ENCODE peak calls at places on chromosomes 12 and 14, in ten cellular contexts. U is esophagus squamous epithelium; R is A549; V is ovary; K is CD8-positive, alpha-beta memory T cell; Z is heart right ventricle; G is aorta; Y is mammary epithelial cell; N is left ventricle myocardium inferior; T is OCI-LY7. I is an unnamed sample.

GRCh38 chr12:48832321-48833060 is 14.2 kb downstream of the CACNB3 start:
- DNase-seq in U (no peak), R (no peak), V (no peak), K (no peak), Z (no peak), G (no peak), Y (no peak), N (no peak), T (no peak), I (no peak)

GRCh38 chr12:72511906-72512305 is 239.7 kb downstream of the TRHDE start:
- DNase-seq in U (no peak), R (no peak), V (no peak), K (no peak), Z (no peak), G (no peak), Y (peak), N (no peak), T (no peak), I (no peak)

GRCh38 chr14:54627718-54628345 is 60.9 kb downstream of the SAMD4A start:
- DNase-seq in U (no peak), R (no peak), V (no peak), K (peak), Z (peak), G (no peak), Y (no peak), N (peak), T (no peak), I (no peak)

GRCh38 chr12:106145539-106146447 is 7.0 kb upstream of the NUAK1 start:
- DNase-seq in U (no peak), R (no peak), V (no peak), K (no peak), Z (peak), G (no peak), Y (no peak), N (peak), T (no peak), I (no peak)

GRCh38 chr14:68401855-68402254 is 391.0 kb downstream of the ZFP36L1 start:
- DNase-seq in U (no peak), R (no peak), V (no peak), K (no peak), Z (no peak), G (no peak), Y (no peak), N (no peak), T (peak), I (no peak)

GRCh38 chr12:115709410-115710065 is 568.0 kb downstream of the MED13L start:
- DNase-seq in U (no peak), R (no peak), V (peak), K (no peak), Z (peak), G (peak), Y (no peak), N (peak), T (no peak), I (no peak)

GRCh38 chr12:97465012-97465345 is 2.4 kb downstream of the RMST start:
- DNase-seq in U (no peak), R (no peak), V (no peak), K (no peak), Z (no peak), G (no peak), Y (no peak), N (no peak), T (no peak), I (no peak)

GRCh38 chr12:54658306-54659264 is 10.4 kb upstream of the DCD start:
- DNase-seq in U (no peak), R (peak), V (no peak), K (peak), Z (no peak), G (no peak), Y (peak), N (peak), T (peak), I (peak)

GRCh38 chr12:4719821-4720636 is at the start of gene GALNT8:
- DNase-seq in U (no peak), R (no peak), V (no peak), K (no peak), Z (no peak), G (no peak), Y (no peak), N (no peak), T (no peak), I (no peak)

GRCh38 chr12:57765698-57766463 is 997 bp downstream of the CYP27B1 start:
- DNase-seq in U (no peak), R (no peak), V (no peak), K (no peak), Z (no peak), G (peak), Y (no peak), N (no peak), T (no peak), I (no peak)

GRCh38 chr14:51963164-51963733 is 26.1 kb upstream of the RTRAF start:
- DNase-seq in U (no peak), R (no peak), V (no peak), K (peak), Z (no peak), G (no peak), Y (no peak), N (no peak), T (no peak), I (no peak)

GRCh38 chr12:85369365-85370154 is 89.5 kb downstream of the ALX1 start:
- DNase-seq in U (no peak), R (no peak), V (no peak), K (no peak), Z (no peak), G (no peak), Y (no peak), N (no peak), T (no peak), I (no peak)

GRCh38 chr12:26810330-26810729 is 22.7 kb downstream of the ITPR2 start:
- DNase-seq in U (no peak), R (no peak), V (peak), K (no peak), Z (peak), G (peak), Y (peak), N (peak), T (no peak), I (peak)

GRCh38 chr12:15216036-15216889 is 5.0 kb downstream of the RERG start:
- DNase-seq in U (no peak), R (peak), V (no peak), K (no peak), Z (no peak), G (no peak), Y (no peak), N (no peak), T (no peak), I (no peak)

GRCh38 chr12:114655934-114656697 is 27.9 kb downstream of the TBX3 start:
- DNase-seq in U (no peak), R (peak), V (peak), K (no peak), Z (no peak), G (no peak), Y (no peak), N (no peak), T (no peak), I (no peak)

GRCh38 chr14:67622675-67623074 is 3.0 kb downstream of the ARG2 start:
- DNase-seq in U (no peak), R (peak), V (no peak), K (no peak), Z (peak), G (no peak), Y (peak), N (no peak), T (peak), I (peak)

GRCh38 chr14:69708586-69709169 is 58.3 kb upstream of the SRSF5 start:
- DNase-seq in U (no peak), R (peak), V (no peak), K (no peak), Z (no peak), G (no peak), Y (no peak), N (no peak), T (peak), I (no peak)

GRCh38 chr12:123150273-123150803 is 552 bp downstream of the PITPNM2 start:
- DNase-seq in U (no peak), R (peak), V (peak), K (no peak), Z (peak), G (peak), Y (no peak), N (peak), T (no peak), I (peak)

GRCh38 chr14:64324461-64325255 is 30.5 kb upstream of the ESR2 start:
- DNase-seq in U (no peak), R (no peak), V (no peak), K (no peak), Z (no peak), G (no peak), Y (no peak), N (no peak), T (no peak), I (peak)

GRCh38 chr12:4849024-4849594 is 60.6 kb upstream of the KCNA1 start:
- DNase-seq in U (no peak), R (peak), V (no peak), K (no peak), Z (no peak), G (no peak), Y (peak), N (no peak), T (peak), I (peak)

GRCh38 chr14:64692597-64693350 is 11.4 kb upstream of the PLEKHG3 start:
- DNase-seq in U (no peak), R (no peak), V (no peak), K (no peak), Z (no peak), G (no peak), Y (no peak), N (no peak), T (no peak), I (no peak)

GRCh38 chr12:57772429-57773322 is at the start of gene EEF1AKMT3:
- DNase-seq in U (no peak), R (no peak), V (peak), K (no peak), Z (peak), G (peak), Y (peak), N (peak), T (no peak), I (peak)

GRCh38 chr14:22159968-22160367 is 429.1 kb downstream of the DAD1 start:
- DNase-seq in U (no peak), R (no peak), V (no peak), K (no peak), Z (no peak), G (no peak), Y (no peak), N (no peak), T (no peak), I (no peak)

GRCh38 chr12:131011165-131012079 is 57.7 kb downstream of the ADGRD1 start:
- DNase-seq in U (no peak), R (no peak), V (no peak), K (no peak), Z (peak), G (peak), Y (no peak), N (peak), T (no peak), I (no peak)

GRCh38 chr12:117033382-117034045 is 65.7 kb downstream of the TESC start:
- DNase-seq in U (no peak), R (no peak), V (peak), K (no peak), Z (no peak), G (peak), Y (no peak), N (no peak), T (no peak), I (no peak)
- H3K27ac ChIP-seq in U (no peak), R (no peak), V (no peak), K (no peak), Z (peak), G (no peak), Y (no peak), N (peak), T (no peak), I (no peak)

DNA sequence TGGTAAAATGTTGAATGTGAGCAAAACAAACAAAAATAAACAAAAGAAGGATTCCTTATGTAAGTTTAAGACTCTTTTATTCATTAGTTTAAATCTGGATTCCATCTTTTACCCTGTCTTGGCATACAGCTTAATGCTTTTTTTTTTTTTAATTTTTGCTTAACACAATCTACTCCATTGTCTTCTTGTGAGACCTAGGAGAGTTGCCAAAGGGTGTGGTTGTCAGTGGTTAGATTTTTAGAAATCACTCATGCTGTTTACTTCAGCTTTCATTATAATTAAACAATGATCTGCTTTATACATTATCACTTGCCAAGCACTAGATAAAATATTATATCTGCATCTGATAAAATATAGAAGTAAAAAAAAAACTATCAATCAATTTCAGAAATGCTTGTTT is 77.7 kb upstream of the KITLG start:
- DNase-seq in U (no peak), R (no peak), V (no peak), K (no peak), Z (peak), G (no peak), Y (peak), N (no peak), T (no peak), I (no peak)
- H3K27ac ChIP-seq in U (peak), R (no peak), V (no peak), K (no peak), Z (peak), G (no peak), Y (peak), N (peak), T (no peak), I (no peak)

DNA sequence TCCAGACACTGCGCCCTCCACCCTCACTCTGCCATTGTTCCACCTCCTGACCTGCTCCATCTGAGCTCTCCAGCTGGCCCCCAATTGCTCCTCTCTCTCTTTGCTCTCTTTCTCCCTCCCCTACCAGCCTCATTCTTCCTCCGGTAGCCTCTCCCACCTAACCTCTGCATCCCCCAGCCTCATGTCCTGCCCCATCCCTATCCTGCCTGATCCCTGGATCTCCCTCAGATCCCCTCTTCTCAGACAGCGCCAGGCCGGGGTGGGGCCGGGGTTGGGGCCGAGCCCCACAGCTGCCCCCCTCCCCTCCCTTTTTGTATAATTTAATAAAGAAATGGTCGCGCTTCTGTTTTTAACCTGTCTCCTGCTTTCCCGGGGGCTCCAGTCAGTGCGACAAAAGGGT is 1.7 kb upstream of the LAG3 start:
- DNase-seq in U (no peak), R (no peak), V (no peak), K (no peak), Z (no peak), G (no peak), Y (no peak), N (no peak), T (no peak), I (no peak)
- H3K27ac ChIP-seq in U (peak), R (peak), V (no peak), K (no peak), Z (no peak), G (no peak), Y (no peak), N (no peak), T (no peak), I (peak)

DNA sequence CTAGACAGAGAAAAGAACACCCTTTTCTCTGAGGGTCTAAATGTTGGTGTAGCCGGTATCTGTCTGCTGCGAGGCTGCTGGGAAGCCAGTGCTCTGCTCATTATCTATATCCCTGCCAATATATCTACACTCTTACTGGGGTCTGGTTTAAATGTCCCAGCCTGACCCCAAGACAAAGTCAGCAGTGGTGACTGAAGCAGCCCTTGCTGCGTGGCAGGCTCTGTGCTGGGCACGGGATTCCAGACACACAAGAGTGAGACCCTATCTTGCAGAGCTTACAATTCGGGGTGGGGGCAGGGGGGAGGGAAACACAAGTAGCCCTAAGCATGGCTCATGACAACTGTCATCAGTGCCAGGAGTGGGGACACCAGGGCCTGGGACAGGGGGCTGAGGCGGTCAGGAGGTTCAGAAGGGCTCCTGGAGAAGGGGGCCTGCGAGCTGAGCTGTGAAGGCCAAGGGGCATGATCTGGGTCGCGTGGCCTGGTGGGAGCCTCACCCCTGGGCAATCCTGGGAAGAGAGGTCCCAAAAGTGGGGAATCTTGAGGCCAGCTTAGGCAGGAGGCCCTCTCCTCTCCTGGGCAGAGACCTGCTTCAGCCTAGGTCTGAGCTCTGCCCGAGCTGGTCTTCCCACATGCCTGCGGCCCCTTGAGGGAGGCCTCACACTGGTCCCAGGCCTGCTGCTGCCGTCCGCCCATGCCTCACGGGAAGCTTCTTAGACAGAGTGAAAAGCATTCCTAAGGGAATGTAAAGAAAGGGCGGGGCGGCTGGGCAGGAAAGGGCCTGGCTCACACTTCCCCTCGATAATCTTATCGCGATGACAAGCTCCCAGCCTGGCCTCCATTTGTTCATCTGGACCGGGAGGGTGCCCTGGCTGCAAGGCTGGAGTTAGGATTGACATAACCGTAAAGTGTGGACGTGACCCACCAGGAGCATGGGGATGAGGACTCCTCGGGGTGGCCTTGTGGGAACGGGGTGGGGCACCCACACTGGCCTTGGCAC is 7.3 kb upstream of the RCOR1 start:
- DNase-seq in U (no peak), R (peak), V (no peak), K (no peak), Z (no peak), G (no peak), Y (no peak), N (no peak), T (no peak), I (peak)
- H3K27ac ChIP-seq in U (no peak), R (peak), V (no peak), K (no peak), Z (no peak), G (no peak), Y (no peak), N (no peak), T (no peak), I (peak)

DNA sequence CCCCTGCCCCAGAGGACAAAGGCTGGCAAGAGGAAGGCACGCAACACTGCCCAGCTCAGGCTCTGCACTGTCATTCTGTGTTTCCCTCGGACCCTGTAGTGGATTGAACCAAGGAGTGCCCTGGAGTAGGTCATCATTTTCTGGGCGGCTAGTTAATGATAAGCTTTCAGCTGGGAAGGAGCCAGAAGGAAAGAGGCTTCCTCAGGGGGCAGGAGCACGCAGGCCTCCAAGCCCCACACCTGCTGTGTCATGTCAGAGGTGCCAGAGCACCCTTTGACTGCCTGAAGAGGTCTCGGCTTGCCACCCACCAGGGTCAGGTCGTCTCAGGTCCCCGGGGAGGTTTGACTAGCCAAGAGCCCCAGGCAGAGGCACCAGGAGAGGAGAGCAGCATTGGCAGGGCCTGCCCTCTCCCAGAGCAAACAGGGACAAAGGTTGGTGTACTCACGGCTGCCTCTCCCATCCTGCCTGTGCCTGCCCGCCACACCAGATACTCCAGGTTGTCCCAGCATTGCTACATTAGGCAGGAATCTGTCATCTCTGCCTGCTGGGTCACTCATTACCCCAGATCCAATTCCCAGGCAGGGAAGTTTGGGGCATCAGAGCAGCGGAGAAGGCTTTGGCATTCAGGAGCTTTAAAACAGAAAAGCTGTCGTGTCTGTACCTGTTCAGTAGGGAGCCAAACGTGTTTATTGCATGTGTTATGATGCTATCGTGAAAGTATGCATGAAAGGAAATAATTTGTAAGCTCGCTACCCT is 33.5 kb upstream of the ATP2A2 start:
- DNase-seq in U (no peak), R (peak), V (no peak), K (no peak), Z (no peak), G (no peak), Y (peak), N (peak), T (no peak), I (peak)
- H3K27ac ChIP-seq in U (peak), R (peak), V (peak), K (no peak), Z (peak), G (peak), Y (peak), N (peak), T (no peak), I (peak)